ENCODE peak calls at places on chromosome 15, in seven cellular contexts. A, E, N, T, O, K and D are unnamed samples. For H3K27me3, the result is how much of the 10 kb centered on the place peaks cover.

GRCh38 chr15:25690673-25691543 is 172.2 kb downstream of the ATP10A start:
- DNase-seq in E (no peak), A (peak), N (no peak), T (peak), O (no peak), K (no peak), D (no peak)

GRCh38 chr15:47129033-47129432 is 588.3 kb upstream of the SEMA6D start:
- DNase-seq in T (no peak), O (no peak), K (no peak), A (no peak), E (no peak), N (no peak), D (no peak)

GRCh38 chr15:22229971-22230815 is 149.9 kb downstream of the OR4M2 start:
- DNase-seq in O (no peak), E (no peak), A (no peak), K (no peak), T (no peak), N (no peak), D (no peak)

GRCh38 chr15:67701669-67702068 is 123.6 kb upstream of the SKOR1 start:
- DNase-seq in T (peak), E (no peak), K (no peak), O (no peak), N (no peak), A (no peak), D (no peak)

GRCh38 chr15:52214553-52214952 is 23.4 kb upstream of the GNB5 start:
- DNase-seq in T (no peak), O (no peak), E (no peak), K (no peak), A (no peak), N (no peak), D (no peak)

GRCh38 chr15:64895285-64896065 is 16.2 kb upstream of the ANKDD1A start:
- DNase-seq in T (peak), K (no peak), O (peak), A (no peak), E (no peak), N (no peak), D (peak)

GRCh38 chr15:42491540-42492225 is 742 bp upstream of the ZNF106 start:
- DNase-seq in E (no peak), K (no peak), O (no peak), N (no peak), T (peak), A (no peak), D (no peak)

GRCh38 chr15:67137319-67137718 is 71.9 kb downstream of the SMAD3 start:
- DNase-seq in O (no peak), K (no peak), E (no peak), T (no peak), N (no peak), A (no peak), D (no peak)

GRCh38 chr15:85028416-85028815 is 46.8 kb downstream of the PDE8A start:
- DNase-seq in K (no peak), A (no peak), T (no peak), E (no peak), O (no peak), N (no peak), D (no peak)

GRCh38 chr15:101438482-101439284 is 50.8 kb downstream of the PCSK6 start:
- DNase-seq in T (no peak), N (no peak), E (no peak), K (no peak), A (no peak), O (no peak), D (no peak)

GRCh38 chr15:54604963-54605362 is 591.8 kb downstream of the RSL24D1 start:
- DNase-seq in O (no peak), E (no peak), N (no peak), A (no peak), K (no peak), T (no peak), D (no peak)

GRCh38 chr15:72540606-72541237 is 66.6 kb downstream of the ARIH1 start:
- DNase-seq in T (no peak), O (no peak), A (no peak), N (peak), E (no peak), K (no peak), D (no peak)

GRCh38 chr15:92954578-92954977 is 54.5 kb downstream of the CHD2 start:
- DNase-seq in K (no peak), A (no peak), O (no peak), T (no peak), N (no peak), E (no peak), D (no peak)

GRCh38 chr15:78220713-78221112 is 13.7 kb downstream of the ACSBG1 start:
- DNase-seq in E (no peak), N (no peak), A (no peak), O (no peak), K (no peak), T (peak), D (no peak)

GRCh38 chr15:84915011-84915958 is 30.8 kb downstream of the SLC28A1 start:
- DNase-seq in K (no peak), A (peak), E (peak), T (peak), O (peak), N (peak), D (peak)

GRCh38 chr15:73174171-73174570 is 121.9 kb downstream of the NEO1 start:
- DNase-seq in T (no peak), O (no peak), K (no peak), E (no peak), A (no peak), N (no peak), D (no peak)

GRCh38 chr15:29670945-29671307 is 151.3 kb downstream of the TJP1 start:
- DNase-seq in A (no peak), K (no peak), N (no peak), T (peak), E (no peak), O (no peak), D (peak)

GRCh38 chr15:31308185-31308639 is 18.4 kb upstream of the KLF13 start:
- DNase-seq in T (no peak), O (no peak), K (no peak), A (no peak), E (no peak), N (no peak), D (no peak)

GRCh38 chr15:70557506-70558258 is 205.7 kb downstream of the UACA start:
- DNase-seq in E (no peak), T (no peak), O (no peak), A (no peak), N (no peak), K (no peak), D (no peak)

GRCh38 chr15:70219256-70219919 is 121.7 kb upstream of the TLE3 start:
- DNase-seq in N (no peak), O (no peak), A (no peak), T (no peak), K (no peak), E (no peak), D (no peak)

GRCh38 chr15:91866371-91866905 is 12.9 kb downstream of the SLCO3A1 start:
- DNase-seq in E (peak), O (peak), T (peak), A (no peak), K (no peak), N (no peak), D (no peak)

GRCh38 chr15:43928152-43928551 is 101.3 kb downstream of the WDR76 start:
- DNase-seq in K (no peak), O (no peak), A (no peak), T (no peak), N (no peak), E (no peak), D (no peak)

GRCh38 chr15:97902140-97902780 is 58.2 kb upstream of the ARRDC4 start:
- DNase-seq in K (no peak), A (no peak), E (no peak), N (no peak), T (peak), O (no peak), D (no peak)

GRCh38 chr15:65184305-65184943 is 718 bp downstream of the CLPX start:
- DNase-seq in E (peak), N (no peak), A (peak), T (peak), K (no peak), O (peak), D (peak)

GRCh38 chr15:49742381-49742780 is 121.5 kb downstream of the DTWD1 start:
- DNase-seq in K (no peak), N (no peak), O (peak), A (no peak), T (no peak), E (no peak), D (peak)

GRCh38 chr15:67833504-67834248 is 6.2 kb downstream of the RNU6-1 start:
- DNase-seq in A (peak), O (no peak), N (no peak), K (no peak), T (no peak), E (peak), D (no peak)

GRCh38 chr15:61051570-61052031 is 177.5 kb downstream of the RORA start:
- DNase-seq in T (peak), E (peak), A (no peak), N (no peak), K (no peak), O (peak), D (peak)

GRCh38 chr15:35757790-35758189 is 211.8 kb upstream of the DPH6 start:
- DNase-seq in T (no peak), N (no peak), A (no peak), K (no peak), O (no peak), E (no peak), D (no peak)

GRCh38 chr15:66905954-66906353 is 159.4 kb upstream of the SMAD3 start:
- DNase-seq in K (no peak), E (no peak), N (no peak), T (no peak), O (no peak), A (no peak), D (no peak)

GRCh38 chr15:92304239-92304975 is 89.3 kb upstream of the ST8SIA2 start:
- DNase-seq in A (no peak), E (no peak), K (no peak), T (no peak), N (no peak), O (no peak), D (no peak)

GRCh38 chr15:29289179-29289578 is 19.6 kb upstream of the NSMCE3 start:
- DNase-seq in E (no peak), N (no peak), O (no peak), A (no peak), K (no peak), T (no peak), D (no peak)

GRCh38 chr15:101022306-101022705 is 103.1 kb downstream of the LRRK1 start:
- DNase-seq in E (no peak), N (no peak), A (no peak), O (no peak), T (no peak), K (no peak), D (no peak)

GRCh38 chr15:86082619-86083377 is 3.1 kb downstream of the AGBL1 start:
- DNase-seq in E (no peak), A (no peak), T (no peak), N (no peak), K (no peak), O (no peak), D (no peak)

DNA sequence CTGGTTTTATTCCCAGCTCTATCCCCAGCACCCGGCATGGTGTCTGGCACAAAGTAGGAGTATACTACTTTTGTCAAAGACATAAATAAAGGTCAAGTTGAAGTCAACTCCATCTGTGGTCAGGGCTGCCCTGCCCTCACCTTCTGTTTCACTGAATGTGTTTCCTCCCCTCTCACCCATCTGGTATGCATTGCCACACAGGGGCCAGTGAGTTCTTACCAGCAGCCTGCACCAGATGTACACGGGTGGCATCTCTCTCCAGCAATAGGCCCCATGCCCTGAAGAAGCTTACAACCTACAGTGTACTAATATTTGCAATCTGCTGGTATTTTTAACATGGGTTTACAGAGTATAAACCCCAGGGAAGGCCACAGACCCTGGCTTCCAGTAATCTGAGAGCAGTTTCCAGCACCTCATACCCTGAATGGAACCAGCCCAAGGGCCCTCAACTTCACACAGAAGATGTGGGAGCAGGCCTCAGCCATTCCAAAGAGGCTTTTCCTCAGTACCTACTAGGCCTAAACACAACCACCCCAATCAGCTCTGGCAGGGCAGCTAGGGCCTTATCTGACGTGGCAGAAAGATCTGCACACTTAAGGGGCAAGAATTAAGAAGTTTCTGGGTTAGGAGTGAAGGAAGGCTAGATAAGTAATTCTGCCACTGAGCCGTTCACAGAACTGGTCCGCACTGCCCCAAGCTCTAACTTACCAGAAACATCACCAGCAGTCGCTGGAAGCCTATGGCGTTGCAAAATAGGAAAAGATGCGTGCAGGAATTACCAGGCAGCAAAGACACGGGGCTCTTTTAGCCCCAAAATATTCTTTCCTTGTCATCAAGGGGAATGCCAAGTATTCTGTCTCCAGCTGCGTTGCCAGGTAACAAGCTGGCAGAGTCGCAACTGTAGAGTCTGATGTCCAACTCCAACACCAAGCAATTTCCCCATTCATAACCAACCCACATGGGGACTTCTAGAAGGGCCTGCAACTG is 2.1 kb downstream of the IDH2 start:
- DNase-seq in A (peak), T (peak), E (peak), O (no peak), K (no peak), N (no peak), D (peak)
- H3K4me3 ChIP-seq in A (peak), T (no peak), E (no peak), O (peak), K (peak), N (no peak), D (no peak)

DNA sequence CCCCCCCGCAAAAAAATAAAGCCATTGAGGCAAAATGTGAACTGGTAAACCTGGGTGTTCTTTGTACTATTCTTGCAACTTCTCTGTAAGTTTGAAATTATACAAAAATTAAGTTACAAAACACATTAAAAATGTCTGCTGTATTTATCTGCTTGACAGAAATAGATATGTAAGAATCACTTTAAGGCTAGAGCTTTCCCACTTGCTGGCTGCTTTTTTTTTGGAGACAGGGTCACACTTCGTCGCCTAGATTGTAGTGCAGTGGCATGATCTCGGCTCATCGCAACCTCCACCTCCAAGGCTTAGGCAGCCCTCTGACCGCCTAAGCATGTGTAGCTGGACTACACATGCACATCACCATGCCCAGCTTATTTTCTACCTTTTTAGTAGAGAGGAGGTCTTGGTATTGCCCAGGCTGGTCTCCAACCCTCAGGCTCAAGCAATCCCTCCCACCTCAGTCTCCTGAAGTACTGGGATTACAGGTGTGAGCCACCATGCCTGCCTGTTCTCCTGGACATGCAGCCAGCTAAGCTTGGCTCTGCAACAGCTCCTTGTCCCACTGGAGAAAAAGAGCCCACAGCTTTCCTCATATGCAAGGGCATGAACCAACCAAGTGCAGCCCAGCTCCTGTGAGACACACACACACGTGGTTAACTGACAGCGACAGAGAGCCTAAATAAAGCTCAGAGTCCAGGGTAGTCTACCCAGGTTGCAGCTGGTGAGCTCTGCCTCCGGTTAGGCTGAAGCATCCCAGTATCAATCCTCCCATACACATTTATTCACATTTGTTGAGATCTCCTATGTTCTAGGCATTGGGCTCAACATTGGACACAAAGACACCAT is 4.5 kb downstream of the RPS17 start:
- DNase-seq in O (no peak), E (no peak), T (no peak), A (no peak), K (no peak), N (no peak), D (no peak)
- TF ChIP-seq POLR2A in O (no peak), E (no peak), T (no peak), A (no peak), K (no peak), N (no peak), D (no peak)

DNA sequence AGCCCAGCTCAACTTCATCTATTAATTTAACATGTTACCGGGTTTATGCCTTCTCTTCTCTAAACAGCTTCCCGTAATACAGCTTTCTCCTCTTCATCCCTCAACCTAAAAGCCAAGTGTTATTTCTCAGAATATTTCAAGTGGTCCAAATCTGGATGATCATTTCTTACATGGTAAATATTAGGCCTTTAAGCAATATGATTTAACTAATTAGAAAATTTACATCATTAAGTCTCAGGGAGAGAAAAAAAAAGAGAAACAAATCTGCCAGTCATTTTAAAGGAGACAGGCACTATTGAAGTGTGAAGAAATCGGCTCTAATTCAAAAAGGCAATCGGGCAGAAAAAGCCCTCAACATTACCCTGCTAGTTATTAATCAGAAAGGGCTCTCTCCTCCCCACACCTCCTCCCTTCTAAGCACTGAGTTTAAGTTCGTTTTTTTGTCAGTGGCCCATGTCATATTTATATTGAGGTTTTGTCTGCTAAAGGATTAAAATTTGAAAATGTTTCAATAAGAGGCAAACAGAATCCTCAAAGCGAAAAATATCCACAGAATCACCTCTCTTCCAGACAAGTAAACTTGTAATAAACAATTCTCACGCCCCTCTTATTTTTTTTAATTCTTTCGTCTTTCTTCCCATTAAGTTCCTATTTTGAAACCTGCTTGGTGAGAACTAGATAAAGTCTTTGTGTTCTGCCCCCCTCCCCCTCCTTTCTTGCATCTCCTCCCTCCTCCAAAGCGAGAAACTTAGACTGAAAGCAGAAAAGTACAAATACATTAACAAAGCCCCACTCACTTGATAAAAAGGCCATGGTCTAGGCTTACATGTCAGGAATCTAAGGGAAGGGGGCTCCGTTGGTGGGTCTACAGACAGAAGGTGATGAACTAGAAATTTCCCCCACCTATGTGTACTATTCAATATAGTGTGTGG is 215.7 kb downstream of the MEIS2 start:
- DNase-seq in E (no peak), T (no peak), A (no peak), N (no peak), O (no peak), K (no peak), D (no peak)
- H3K27me3 ChIP-seq in E (under half), T (under half), A (under half), N (under half), O (half or more), K (under half), D (under half)

DNA sequence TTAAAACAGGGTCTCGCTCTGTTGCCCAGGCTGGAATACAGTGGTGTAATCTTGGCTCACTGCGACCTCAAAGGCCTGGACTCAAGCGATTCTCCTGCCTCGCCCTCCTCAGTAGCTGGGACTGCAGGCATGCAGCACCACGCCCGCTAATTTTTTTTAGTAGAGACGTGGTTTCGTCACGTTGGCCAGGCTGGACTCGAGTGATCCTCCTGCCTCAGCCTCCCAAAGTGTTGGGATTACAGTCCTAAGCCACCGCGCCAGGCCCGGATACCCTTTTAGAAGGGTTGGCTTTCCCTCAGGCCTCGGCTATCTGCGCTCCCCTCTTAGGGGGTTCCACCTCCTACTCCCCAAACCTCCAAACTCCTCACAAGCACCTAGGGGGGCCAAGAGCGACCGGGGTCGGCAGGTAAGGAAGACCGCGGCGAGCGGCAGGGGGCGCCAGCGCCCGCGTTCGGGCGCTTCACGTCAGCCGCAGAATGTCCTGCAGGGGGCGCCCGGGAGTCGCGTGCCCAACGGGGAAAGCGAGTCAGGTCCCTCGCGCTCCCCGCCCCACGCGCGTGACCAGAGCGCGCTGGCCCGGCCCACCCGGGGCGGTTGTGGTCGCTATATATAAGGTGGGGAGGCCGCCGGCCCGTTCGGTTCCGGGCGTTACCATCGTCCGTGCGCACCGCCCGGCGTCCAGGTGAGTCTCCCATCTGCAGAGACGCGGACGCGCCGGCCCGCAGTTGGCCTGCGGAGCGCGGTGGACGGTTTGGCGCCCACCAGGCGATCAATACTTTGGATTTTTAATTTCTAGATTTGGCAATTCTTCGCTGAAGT is 51.8 kb upstream of the GATM start:
- DNase-seq in O (peak), A (peak), N (no peak), E (peak), T (peak), K (no peak), D (peak)
- H3K4me3 ChIP-seq in O (peak), A (peak), N (peak), E (peak), T (peak), K (peak), D (peak)